ENCODE peak calls at places on chromosome 20, in eight cellular contexts. One of them, this sample, is unnamed.

GRCh38 chr20:32415494-32415893 is 57.4 kb downstream of the ASXL1 start:
- DNase-seq in esophagus squamous epithelium: no peak
- DNase-seq in endothelial cell of umbilical vein: no peak
- DNase-seq in lung: no peak
- DNase-seq in SK-N-SH: no peak
- DNase-seq in fibroblast of the aortic adventitia: no peak
- DNase-seq in left ventricle myocardium inferior: no peak
- DNase-seq in coronary artery: no peak
- DNase-seq in this sample: no peak

GRCh38 chr20:46767127-46767761 is 57.8 kb downstream of the SLC2A10 start:
- DNase-seq in esophagus squamous epithelium: no peak
- DNase-seq in coronary artery: no peak
- DNase-seq in endothelial cell of umbilical vein: peak
- DNase-seq in fibroblast of the aortic adventitia: peak
- DNase-seq in lung: no peak
- DNase-seq in SK-N-SH: peak
- DNase-seq in left ventricle myocardium inferior: no peak
- DNase-seq in this sample: no peak

GRCh38 chr20:10861619-10862018 is 187.8 kb upstream of the JAG1 start:
- DNase-seq in endothelial cell of umbilical vein: peak
- DNase-seq in lung: no peak
- DNase-seq in esophagus squamous epithelium: no peak
- DNase-seq in left ventricle myocardium inferior: no peak
- DNase-seq in coronary artery: no peak
- DNase-seq in SK-N-SH: no peak
- DNase-seq in fibroblast of the aortic adventitia: peak
- DNase-seq in this sample: no peak

GRCh38 chr20:41776450-41776849 is 158.3 kb upstream of the CHD6 start:
- DNase-seq in coronary artery: no peak
- DNase-seq in SK-N-SH: no peak
- DNase-seq in endothelial cell of umbilical vein: no peak
- DNase-seq in fibroblast of the aortic adventitia: no peak
- DNase-seq in lung: no peak
- DNase-seq in left ventricle myocardium inferior: no peak
- DNase-seq in esophagus squamous epithelium: no peak
- DNase-seq in this sample: no peak

GRCh38 chr20:56420940-56421688 is 9.1 kb downstream of the CASS4 start:
- DNase-seq in endothelial cell of umbilical vein: no peak
- DNase-seq in SK-N-SH: no peak
- DNase-seq in coronary artery: no peak
- DNase-seq in esophagus squamous epithelium: no peak
- DNase-seq in left ventricle myocardium inferior: no peak
- DNase-seq in fibroblast of the aortic adventitia: no peak
- DNase-seq in lung: no peak
- DNase-seq in this sample: no peak

GRCh38 chr20:35604444-35604750 is 11.2 kb upstream of the SPAG4 start:
- DNase-seq in fibroblast of the aortic adventitia: no peak
- DNase-seq in esophagus squamous epithelium: no peak
- DNase-seq in left ventricle myocardium inferior: no peak
- DNase-seq in endothelial cell of umbilical vein: peak
- DNase-seq in SK-N-SH: peak
- DNase-seq in coronary artery: peak
- DNase-seq in lung: no peak
- DNase-seq in this sample: no peak

GRCh38 chr20:24778585-24779031 is 170.5 kb upstream of the CST7 start:
- DNase-seq in endothelial cell of umbilical vein: no peak
- DNase-seq in fibroblast of the aortic adventitia: no peak
- DNase-seq in coronary artery: no peak
- DNase-seq in esophagus squamous epithelium: no peak
- DNase-seq in SK-N-SH: no peak
- DNase-seq in lung: no peak
- DNase-seq in left ventricle myocardium inferior: no peak
- DNase-seq in this sample: no peak

GRCh38 chr20:52171025-52171424 is 20.6 kb downstream of the ZFP64 start:
- DNase-seq in left ventricle myocardium inferior: no peak
- DNase-seq in SK-N-SH: no peak
- DNase-seq in endothelial cell of umbilical vein: no peak
- DNase-seq in esophagus squamous epithelium: no peak
- DNase-seq in fibroblast of the aortic adventitia: no peak
- DNase-seq in lung: no peak
- DNase-seq in coronary artery: no peak
- DNase-seq in this sample: no peak

GRCh38 chr20:1122388-1123315 is 4.2 kb downstream of the PSMF1 start:
- DNase-seq in SK-N-SH: no peak
- DNase-seq in fibroblast of the aortic adventitia: peak
- DNase-seq in coronary artery: no peak
- DNase-seq in esophagus squamous epithelium: no peak
- DNase-seq in left ventricle myocardium inferior: peak
- DNase-seq in endothelial cell of umbilical vein: peak
- DNase-seq in lung: peak
- DNase-seq in this sample: no peak

GRCh38 chr20:23021941-23022340 is 13.2 kb upstream of the SSTR4 start:
- DNase-seq in coronary artery: peak
- DNase-seq in fibroblast of the aortic adventitia: no peak
- DNase-seq in left ventricle myocardium inferior: no peak
- DNase-seq in SK-N-SH: no peak
- DNase-seq in endothelial cell of umbilical vein: no peak
- DNase-seq in lung: no peak
- DNase-seq in esophagus squamous epithelium: no peak
- DNase-seq in this sample: no peak

GRCh38 chr20:36572701-36573102 is 695 bp upstream of the TGIF2 start:
- DNase-seq in left ventricle myocardium inferior: no peak
- DNase-seq in endothelial cell of umbilical vein: no peak
- DNase-seq in esophagus squamous epithelium: no peak
- DNase-seq in lung: no peak
- DNase-seq in SK-N-SH: peak
- DNase-seq in fibroblast of the aortic adventitia: no peak
- DNase-seq in coronary artery: no peak
- DNase-seq in this sample: no peak

GRCh38 chr20:38161412-38161774 is 3.7 kb downstream of the TGM2 start:
- DNase-seq in endothelial cell of umbilical vein: no peak
- DNase-seq in fibroblast of the aortic adventitia: no peak
- DNase-seq in left ventricle myocardium inferior: no peak
- DNase-seq in SK-N-SH: no peak
- DNase-seq in esophagus squamous epithelium: no peak
- DNase-seq in lung: no peak
- DNase-seq in coronary artery: no peak
- DNase-seq in this sample: no peak

GRCh38 chr20:38164069-38164468 is 1.0 kb downstream of the TGM2 start:
- DNase-seq in SK-N-SH: no peak
- DNase-seq in left ventricle myocardium inferior: no peak
- DNase-seq in coronary artery: no peak
- DNase-seq in esophagus squamous epithelium: no peak
- DNase-seq in fibroblast of the aortic adventitia: no peak
- DNase-seq in lung: no peak
- DNase-seq in endothelial cell of umbilical vein: no peak
- DNase-seq in this sample: no peak

GRCh38 chr20:38164624-38165088 is 414 bp downstream of the TGM2 start:
- DNase-seq in lung: no peak
- DNase-seq in left ventricle myocardium inferior: no peak
- DNase-seq in coronary artery: peak
- DNase-seq in SK-N-SH: no peak
- DNase-seq in fibroblast of the aortic adventitia: no peak
- DNase-seq in endothelial cell of umbilical vein: no peak
- DNase-seq in esophagus squamous epithelium: no peak
- DNase-seq in this sample: no peak

GRCh38 chr20:38162149-38162548 is 2.9 kb downstream of the TGM2 start:
- DNase-seq in lung: no peak
- DNase-seq in esophagus squamous epithelium: no peak
- DNase-seq in left ventricle myocardium inferior: no peak
- DNase-seq in fibroblast of the aortic adventitia: no peak
- DNase-seq in endothelial cell of umbilical vein: peak
- DNase-seq in SK-N-SH: no peak
- DNase-seq in coronary artery: no peak
- DNase-seq in this sample: no peak

DNA sequence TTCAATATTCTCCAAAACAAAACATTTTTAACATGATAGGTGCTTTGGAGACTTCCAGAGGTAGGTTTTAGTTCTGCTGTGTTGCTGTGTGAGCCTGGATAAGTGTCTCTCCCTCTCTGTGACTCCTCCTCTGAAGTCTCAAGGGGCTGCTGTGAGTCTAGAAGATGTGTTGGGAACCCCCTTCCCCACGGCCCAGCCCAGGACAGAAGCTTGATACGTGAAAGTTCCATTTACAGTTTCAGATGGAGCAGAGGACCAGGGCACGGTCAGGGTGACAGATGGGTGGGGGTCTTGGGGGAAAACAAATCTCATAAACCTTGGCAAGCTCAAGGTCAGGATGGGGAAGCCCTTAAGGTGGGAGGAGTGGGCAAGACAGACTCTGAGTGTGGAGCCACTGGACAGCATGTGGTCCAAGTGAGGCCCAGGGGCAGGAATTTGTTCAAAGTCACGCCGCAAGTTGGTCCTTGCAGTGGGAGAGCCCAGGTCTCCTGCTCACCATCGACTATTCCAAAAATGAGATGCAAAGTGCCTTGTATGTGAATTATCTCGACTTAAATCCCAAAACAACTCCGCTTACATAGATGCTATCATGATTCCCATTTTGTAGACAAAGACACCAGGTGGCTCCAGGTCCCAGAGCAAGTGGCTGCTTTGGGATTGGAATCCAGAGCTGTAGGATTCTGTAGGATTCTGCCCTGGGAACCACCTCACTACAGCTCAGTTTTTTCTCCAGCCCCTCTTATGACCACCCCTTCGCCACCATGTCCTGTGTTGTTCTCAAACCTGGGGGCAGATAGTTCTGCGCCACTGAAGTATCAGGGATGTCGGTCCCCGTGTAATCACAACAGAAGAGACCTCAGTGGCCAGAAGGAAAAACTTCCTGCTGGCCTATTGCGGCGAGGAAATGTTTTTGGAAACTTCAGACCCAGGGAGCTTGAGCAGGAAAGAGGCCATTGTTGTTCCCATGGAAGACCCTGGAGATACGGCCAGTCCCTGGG is 1.9 kb downstream of the TGM2 start:
- DNase-seq in lung: no peak
- DNase-seq in fibroblast of the aortic adventitia: no peak
- DNase-seq in esophagus squamous epithelium: no peak
- DNase-seq in endothelial cell of umbilical vein: peak
- DNase-seq in coronary artery: no peak
- DNase-seq in left ventricle myocardium inferior: no peak
- DNase-seq in SK-N-SH: no peak
- DNase-seq in this sample: no peak
- H3K4me3 ChIP-seq in lung: peak
- H3K4me3 ChIP-seq in fibroblast of the aortic adventitia: peak
- H3K4me3 ChIP-seq in esophagus squamous epithelium: peak
- H3K4me3 ChIP-seq in endothelial cell of umbilical vein: peak
- H3K4me3 ChIP-seq in coronary artery: peak
- H3K4me3 ChIP-seq in left ventricle myocardium inferior: peak
- H3K4me3 ChIP-seq in SK-N-SH: peak
- H3K4me3 ChIP-seq in this sample: no peak

DNA sequence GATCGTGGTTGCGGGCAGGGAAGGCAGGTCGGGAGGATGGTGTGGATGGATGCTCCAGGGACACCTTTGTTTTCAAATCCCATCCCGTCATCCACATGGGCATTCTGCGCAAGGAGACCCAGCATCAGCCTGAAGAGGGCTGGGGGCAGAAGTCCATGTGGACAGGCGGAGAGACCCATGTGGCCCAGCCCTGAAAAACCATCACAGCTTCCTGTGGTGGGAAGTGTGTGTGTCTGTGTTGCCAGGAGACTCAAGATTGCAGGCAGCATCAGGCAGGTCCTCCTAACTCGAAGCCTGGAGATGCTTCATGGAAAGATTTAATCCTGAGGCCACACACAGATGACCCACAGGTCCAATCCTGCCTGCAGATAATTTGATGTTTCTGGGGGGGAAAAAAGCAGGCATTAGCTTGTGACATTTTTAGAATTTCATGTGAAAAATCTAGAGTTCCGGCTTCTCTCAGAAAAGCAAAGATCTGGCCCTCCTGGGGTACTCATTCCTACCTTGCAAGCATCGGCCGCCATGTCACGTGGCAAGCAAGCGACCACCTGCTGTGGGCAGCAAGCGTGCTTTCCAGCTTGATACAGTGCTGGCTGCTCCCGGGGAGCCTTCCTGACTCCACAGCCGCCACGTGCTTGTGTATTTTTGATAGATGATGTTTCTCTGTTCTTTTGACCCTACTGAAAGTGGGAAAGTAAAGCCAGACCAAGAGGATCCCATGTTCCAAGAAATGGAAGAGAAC is 25.8 kb downstream of the BCAS4 start:
- DNase-seq in coronary artery: no peak
- DNase-seq in esophagus squamous epithelium: no peak
- DNase-seq in endothelial cell of umbilical vein: no peak
- DNase-seq in fibroblast of the aortic adventitia: no peak
- DNase-seq in left ventricle myocardium inferior: no peak
- DNase-seq in SK-N-SH: no peak
- DNase-seq in lung: no peak
- DNase-seq in this sample: no peak
- H3K4me3 ChIP-seq in coronary artery: no peak
- H3K4me3 ChIP-seq in esophagus squamous epithelium: no peak
- H3K4me3 ChIP-seq in endothelial cell of umbilical vein: no peak
- H3K4me3 ChIP-seq in fibroblast of the aortic adventitia: no peak
- H3K4me3 ChIP-seq in left ventricle myocardium inferior: no peak
- H3K4me3 ChIP-seq in SK-N-SH: no peak
- H3K4me3 ChIP-seq in lung: no peak
- H3K4me3 ChIP-seq in this sample: no peak

GRCh38 chr20:61659652-61660346 is 405.9 kb downstream of the TAF4 start:
- DNase-seq in coronary artery: no peak
- DNase-seq in fibroblast of the aortic adventitia: no peak
- DNase-seq in SK-N-SH: no peak
- DNase-seq in endothelial cell of umbilical vein: no peak
- DNase-seq in lung: no peak
- DNase-seq in esophagus squamous epithelium: no peak
- DNase-seq in left ventricle myocardium inferior: no peak
- DNase-seq in this sample: no peak

GRCh38 chr20:61656198-61656597 is 404.1 kb downstream of the CDH4 start:
- DNase-seq in SK-N-SH: no peak
- DNase-seq in left ventricle myocardium inferior: no peak
- DNase-seq in fibroblast of the aortic adventitia: no peak
- DNase-seq in esophagus squamous epithelium: no peak
- DNase-seq in endothelial cell of umbilical vein: no peak
- DNase-seq in lung: no peak
- DNase-seq in coronary artery: no peak
- DNase-seq in this sample: no peak

GRCh38 chr20:61657719-61658377 is 405.8 kb downstream of the CDH4 start:
- DNase-seq in esophagus squamous epithelium: no peak
- DNase-seq in endothelial cell of umbilical vein: no peak
- DNase-seq in left ventricle myocardium inferior: no peak
- DNase-seq in fibroblast of the aortic adventitia: no peak
- DNase-seq in coronary artery: no peak
- DNase-seq in SK-N-SH: peak
- DNase-seq in lung: no peak
- DNase-seq in this sample: no peak

GRCh38 chr20:61660559-61660958 is 405.1 kb downstream of the TAF4 start:
- DNase-seq in esophagus squamous epithelium: no peak
- DNase-seq in endothelial cell of umbilical vein: no peak
- DNase-seq in left ventricle myocardium inferior: no peak
- DNase-seq in coronary artery: no peak
- DNase-seq in SK-N-SH: no peak
- DNase-seq in fibroblast of the aortic adventitia: no peak
- DNase-seq in lung: no peak
- DNase-seq in this sample: no peak

GRCh38 chr20:61658563-61658962 is 406.5 kb downstream of the CDH4 start:
- DNase-seq in SK-N-SH: no peak
- DNase-seq in left ventricle myocardium inferior: no peak
- DNase-seq in endothelial cell of umbilical vein: no peak
- DNase-seq in fibroblast of the aortic adventitia: no peak
- DNase-seq in esophagus squamous epithelium: no peak
- DNase-seq in coronary artery: no peak
- DNase-seq in lung: no peak
- DNase-seq in this sample: no peak
- H3K4me3 ChIP-seq in SK-N-SH: no peak
- H3K4me3 ChIP-seq in left ventricle myocardium inferior: no peak
- H3K4me3 ChIP-seq in endothelial cell of umbilical vein: no peak
- H3K4me3 ChIP-seq in fibroblast of the aortic adventitia: no peak
- H3K4me3 ChIP-seq in esophagus squamous epithelium: no peak
- H3K4me3 ChIP-seq in coronary artery: no peak
- H3K4me3 ChIP-seq in lung: no peak
- H3K4me3 ChIP-seq in this sample: no peak

GRCh38 chr20:9260027-9260426 is 191.1 kb downstream of the PLCB4 start:
- DNase-seq in lung: no peak
- DNase-seq in fibroblast of the aortic adventitia: no peak
- DNase-seq in left ventricle myocardium inferior: no peak
- DNase-seq in SK-N-SH: no peak
- DNase-seq in esophagus squamous epithelium: no peak
- DNase-seq in endothelial cell of umbilical vein: no peak
- DNase-seq in coronary artery: no peak
- DNase-seq in this sample: no peak
- H3K4me3 ChIP-seq in lung: no peak
- H3K4me3 ChIP-seq in fibroblast of the aortic adventitia: no peak
- H3K4me3 ChIP-seq in left ventricle myocardium inferior: no peak
- H3K4me3 ChIP-seq in SK-N-SH: no peak
- H3K4me3 ChIP-seq in esophagus squamous epithelium: no peak
- H3K4me3 ChIP-seq in endothelial cell of umbilical vein: no peak
- H3K4me3 ChIP-seq in coronary artery: no peak
- H3K4me3 ChIP-seq in this sample: no peak